ENCODE peak calls at places on chromosomes 11 and 22, in seven cellular contexts. L, J, O, U, Y, W and D are unnamed samples.

GRCh38 chr11:102368472-102368871 is 21.5 kb downstream of the BIRC2 start:
- DNase-seq in W (no peak), U (no peak), L (no peak), O (peak; percentile 66), J (no peak), Y (no peak), D (no peak)

GRCh38 chr11:23897453-23898289 is 599.2 kb upstream of the LUZP2 start:
- DNase-seq in O (no peak), L (no peak), J (no peak), W (no peak), U (no peak), Y (no peak), D (peak; percentile 76)

GRCh38 chr11:3095712-3096361 is 38.6 kb upstream of the CARS1 start:
- DNase-seq in J (no peak), U (no peak), O (no peak), L (peak; percentile 25), W (no peak), Y (peak; percentile 27), D (peak; percentile 88)

GRCh38 chr11:111413849-111414248 is 34.8 kb upstream of the POU2AF1 start:
- DNase-seq in J (no peak), L (no peak), W (no peak), U (no peak), Y (no peak), O (no peak), D (no peak)

GRCh38 chr11:76237041-76237649 is 30.8 kb upstream of the WNT11 start:
- DNase-seq in Y (no peak), L (no peak), J (no peak), U (no peak), W (no peak), O (no peak), D (no peak)

GRCh38 chr11:115226556-115226955 is 277.7 kb downstream of the CADM1 start:
- DNase-seq in U (no peak), W (no peak), L (no peak), O (no peak), Y (no peak), J (no peak), D (peak; percentile 5)

GRCh38 chr11:126146454-126147192 is 64.8 kb downstream of the RPUSD4 start:
- DNase-seq in L (peak; percentile 38), U (no peak), W (no peak), Y (no peak), J (no peak), O (no peak), D (no peak)

GRCh38 chr11:107501713-107502112 is 44.1 kb upstream of the CWF19L2 start:
- DNase-seq in U (no peak), O (no peak), J (no peak), Y (no peak), L (no peak), W (no peak), D (no peak)

GRCh38 chr11:60169264-60169915 is 13.5 kb downstream of the MS4A6A start:
- DNase-seq in J (peak; percentile 75), Y (no peak), O (peak; percentile 38), L (no peak), U (peak; percentile 51), W (no peak), D (peak; percentile 58)

GRCh38 chr11:99893803-99894202 is 793.3 kb upstream of the ARHGAP42 start:
- DNase-seq in J (no peak), L (no peak), Y (no peak), O (no peak), U (no peak), W (no peak), D (no peak)

GRCh38 chr11:496834-497564 is 10.0 kb downstream of the RNH1 start:
- DNase-seq in O (no peak), J (peak; percentile 56), W (no peak), Y (peak; percentile 7), U (no peak), L (no peak), D (no peak)

GRCh38 chr11:23164022-23164421 is 303.7 kb upstream of the CCDC179 start:
- DNase-seq in L (no peak), W (no peak), U (no peak), Y (no peak), J (no peak), O (no peak), D (no peak)

GRCh38 chr11:3216027-3216525 is 2.5 kb downstream of the MRGPRG start:
- DNase-seq in J (no peak), L (no peak), O (no peak), W (no peak), U (no peak), Y (no peak), D (no peak)

GRCh38 chr11:122743949-122744876 is 88.7 kb downstream of the UBASH3B start:
- DNase-seq in W (peak; percentile 18), Y (no peak), J (no peak), O (peak; percentile 64), L (no peak), U (peak; percentile 54), D (no peak)

GRCh38 chr11:66287256-66288137 is 1.4 kb downstream of the YIF1A start:
- DNase-seq in L (no peak), J (no peak), O (no peak), W (no peak), Y (no peak), U (no peak), D (no peak)

GRCh38 chr11:126598344-126599092 is 243.0 kb downstream of the ST3GAL4 start:
- DNase-seq in O (no peak), Y (no peak), W (no peak), J (no peak), U (no peak), L (no peak), D (no peak)

GRCh38 chr11:2833051-2833937 is 52.3 kb downstream of the CDKN1C start:
- DNase-seq in W (no peak), O (no peak), U (no peak), L (no peak), Y (peak; percentile 10), J (no peak), D (no peak)

GRCh38 chr11:8375932-8376331 is 112.3 kb upstream of the LMO1 start:
- DNase-seq in O (no peak), Y (no peak), J (no peak), L (no peak), U (no peak), W (no peak), D (no peak)

GRCh38 chr11:19892387-19892786 is 179.8 kb downstream of the NAV2 start:
- DNase-seq in J (no peak), L (no peak), W (no peak), U (no peak), Y (no peak), O (no peak), D (no peak)

GRCh38 chr22:37999640-38000272 is 15.4 kb upstream of the SOX10 start:
- DNase-seq in Y (no peak), O (no peak), W (no peak), J (peak; percentile 88), U (peak; percentile 35), L (peak; percentile 65), D (peak; percentile 63)

GRCh38 chr22:43867839-43868652 is 5.7 kb upstream of the SULT4A1 start:
- DNase-seq in L (no peak), U (peak; percentile 16), O (no peak), J (no peak), Y (peak; percentile 71), W (no peak), D (peak; percentile 57)

GRCh38 chr11:110160016-110160415 is 66.8 kb downstream of the ZC3H12C start:
- DNase-seq in U (no peak), J (no peak), L (no peak), O (no peak), W (no peak), Y (no peak), D (no peak)

GRCh38 chr11:72676874-72677341 is 2.7 kb upstream of the PDE2A start:
- DNase-seq in O (peak; percentile 59), U (no peak), L (peak; percentile 34), W (peak; percentile 30), J (no peak), Y (peak; percentile 66), D (peak; percentile 54)

GRCh38 chr11:74024630-74025029 is 15.7 kb upstream of the UCP3 start:
- DNase-seq in J (no peak), U (no peak), W (peak; percentile 68), O (no peak), L (no peak), Y (peak; percentile 60), D (peak; percentile 94)

DNA sequence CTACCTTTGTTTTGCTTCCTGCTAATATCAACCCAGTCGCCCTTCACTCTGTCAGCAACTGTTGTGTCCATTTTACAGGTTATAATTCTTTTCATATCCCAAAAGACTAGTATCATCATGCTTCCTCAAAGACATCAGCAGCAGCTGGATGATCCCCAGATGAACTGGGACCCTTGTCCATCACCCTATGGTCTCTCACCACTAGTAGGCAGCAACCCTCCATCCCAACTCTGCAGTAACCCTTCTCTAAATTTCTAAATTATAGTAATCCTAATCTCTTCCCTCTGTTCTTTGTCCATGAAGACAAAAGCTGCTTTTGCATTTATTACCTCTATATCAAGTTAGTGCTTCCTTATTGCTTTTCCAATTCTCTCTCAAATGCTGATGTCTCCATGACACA is 1025.8 kb downstream of the FAM181B start:
- DNase-seq in U (no peak), L (no peak), O (no peak), Y (no peak), J (no peak), W (no peak), D (no peak)
- TF ChIP-seq CTCF in U (no peak), L (no peak), O (peak; percentile 60), Y (no peak), J (no peak), W (no peak), D (peak; percentile 8)

DNA sequence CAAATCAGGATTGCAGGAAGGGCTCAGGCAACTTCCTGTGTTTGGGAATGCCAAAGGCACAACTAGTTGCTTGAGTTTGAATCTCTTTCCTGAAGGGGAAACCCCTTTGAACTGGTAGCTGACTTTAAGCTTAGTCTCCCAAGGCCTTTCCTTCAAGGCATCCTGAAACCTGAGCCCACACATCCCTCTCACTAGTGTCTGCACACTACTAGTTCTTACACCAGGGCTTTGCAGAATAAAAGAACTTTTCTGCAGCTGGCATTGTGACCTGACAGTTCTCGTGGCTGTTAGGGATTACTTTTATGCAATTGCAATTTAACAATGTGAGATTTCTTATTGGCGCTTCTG is 95.4 kb downstream of the EXT2 start:
- DNase-seq in L (no peak), Y (no peak), J (no peak), U (no peak), W (no peak), O (no peak), D (no peak)
- H3K4me3 ChIP-seq in L (no peak overlapping the region), Y (no peak overlapping the region), J (no peak overlapping the region), U (no peak overlapping the region), W (no peak overlapping the region), O (no peak overlapping the region), D (no peak overlapping the region)

DNA sequence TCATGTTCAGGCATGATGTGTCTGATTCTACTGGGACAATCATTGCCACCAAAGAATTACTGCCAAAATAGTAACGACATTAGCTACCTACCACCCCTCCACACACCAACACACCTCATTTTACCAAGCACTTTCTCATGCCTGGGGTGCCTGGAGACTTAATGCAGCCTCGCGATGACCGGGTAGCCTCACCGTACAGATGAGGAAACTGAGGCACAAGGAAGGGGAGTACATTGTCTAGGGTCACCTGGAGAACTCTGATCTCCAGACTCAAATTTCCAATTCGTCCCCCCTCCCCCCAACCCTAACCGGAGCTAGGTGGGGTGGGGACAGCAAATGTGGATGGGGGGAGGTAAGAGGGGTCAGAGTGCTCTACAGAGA is 2.7 kb upstream of the RTN4RL2 start:
- DNase-seq in W (no peak), L (no peak), J (no peak), U (no peak), Y (no peak), O (no peak), D (no peak)
- TF ChIP-seq CTCF in W (no peak), L (peak; percentile 40), J (peak; percentile 55), U (no peak), Y (peak; percentile 38), O (no peak), D (no peak)

GRCh38 chr11:83115551-83115950 is 41.4 kb upstream of the PCF11 start:
- DNase-seq in U (no peak), L (no peak), J (no peak), O (no peak), W (no peak), Y (no peak), D (no peak)
- H3K4me3 ChIP-seq in U (no peak overlapping the region), L (no peak overlapping the region), J (no peak overlapping the region), O (no peak overlapping the region), W (no peak overlapping the region), Y (no peak overlapping the region), D (no peak overlapping the region)